ENCODE peak calls at places on chromosomes 12 and 14, in five cellular contexts. X is left ventricle myocardium inferior; W is CD8-positive, alpha-beta memory T cell; V is RWPE2; D is H9. I is an unnamed sample.

GRCh38 chr12:47282206-47282605 is 202.4 kb upstream of the AMIGO2 start:
- DNase-seq in X (no peak), W (no peak), V (no peak), D (no peak), I (peak)

GRCh38 chr12:54375258-54375579 is 9.3 kb downstream of the ZNF385A start:
- DNase-seq in X (no peak), W (no peak), V (no peak), D (no peak), I (no peak)

GRCh38 chr12:108833757-108834472 is 23.5 kb downstream of the SSH1 start:
- DNase-seq in X (peak), W (no peak), V (no peak), D (no peak), I (peak)

GRCh38 chr12:65853489-65854157 is 29.3 kb downstream of the HMGA2 start:
- DNase-seq in X (no peak), W (no peak), V (no peak), D (no peak), I (peak)

GRCh38 chr12:113853491-113853890 is 112.6 kb downstream of the RBM19 start:
- DNase-seq in X (no peak), W (no peak), V (no peak), D (no peak), I (no peak)

GRCh38 chr12:56053407-56053893 is 11.7 kb downstream of the RPS26 start:
- DNase-seq in X (no peak), W (no peak), V (no peak), D (no peak), I (no peak)

GRCh38 chr12:65208125-65208524 is 38.7 kb downstream of the LEMD3 start:
- DNase-seq in X (no peak), W (no peak), V (no peak), D (no peak), I (no peak)

GRCh38 chr12:24230061-24230460 is 280.6 kb upstream of the SOX5 start:
- DNase-seq in X (no peak), W (no peak), V (no peak), D (peak), I (no peak)

GRCh38 chr14:32190713-32191112 is 11.1 kb upstream of the RNU6-7 start:
- DNase-seq in X (no peak), W (no peak), V (no peak), D (no peak), I (no peak)

GRCh38 chr12:117685115-117685926 is 283.5 kb downstream of the KSR2 start:
- DNase-seq in X (no peak), W (no peak), V (peak), D (peak), I (peak)

GRCh38 chr12:103310871-103311270 is 184.9 kb downstream of the C12orf42 start:
- DNase-seq in X (no peak), W (no peak), V (no peak), D (no peak), I (no peak)

GRCh38 chr14:86532219-86532618 is 1002.3 kb downstream of the FLRT2 start:
- DNase-seq in X (no peak), W (no peak), V (no peak), D (no peak), I (peak)

GRCh38 chr12:51897181-51897580 is 9.3 kb downstream of the ANKRD33 start:
- DNase-seq in X (no peak), W (no peak), V (no peak), D (no peak), I (no peak)

GRCh38 chr14:74459289-74459946 is 33.4 kb upstream of the SYNDIG1L start:
- DNase-seq in X (no peak), W (no peak), V (no peak), D (peak), I (peak)

GRCh38 chr12:48788852-48789775 is at the start of gene ADCY6:
- DNase-seq in X (peak), W (no peak), V (no peak), D (peak), I (peak)

GRCh38 chr14:75232597-75232996 is 46.0 kb upstream of the FOS start:
- DNase-seq in X (no peak), W (peak), V (no peak), D (no peak), I (no peak)

GRCh38 chr12:7645395-7646177 is 20.1 kb downstream of the APOBEC1 start:
- DNase-seq in X (no peak), W (no peak), V (no peak), D (peak), I (peak)

GRCh38 chr12:57483466-57483865 is 3.8 kb upstream of the ARHGAP9 start:
- DNase-seq in X (no peak), W (no peak), V (no peak), D (no peak), I (peak)

GRCh38 chr12:48160807-48161206 is 3.5 kb upstream of the ASB8 start:
- DNase-seq in X (no peak), W (no peak), V (no peak), D (no peak), I (no peak)

GRCh38 chr12:114407566-114408411 is 1.8 kb upstream of the TBX5 start:
- DNase-seq in X (no peak), W (no peak), V (no peak), D (peak), I (no peak)

GRCh38 chr12:77814361-77814760 is 16.3 kb upstream of the NAV3 start:
- DNase-seq in X (no peak), W (no peak), V (no peak), D (no peak), I (no peak)

GRCh38 chr12:31206038-31206670 is 119.8 kb downstream of the SINHCAF start:
- DNase-seq in X (no peak), W (no peak), V (no peak), D (peak), I (peak)

GRCh38 chr12:10214131-10214876 is 1.6 kb downstream of the GABARAPL1 start:
- DNase-seq in X (no peak), W (no peak), V (no peak), D (no peak), I (peak)

GRCh38 chr12:23290627-23291330 is 658.7 kb downstream of the SOX5 start:
- DNase-seq in X (no peak), W (no peak), V (no peak), D (no peak), I (no peak)

GRCh38 chr12:75260316-75260715 is 50.7 kb upstream of the KCNC2 start:
- DNase-seq in X (no peak), W (no peak), V (no peak), D (no peak), I (no peak)

GRCh38 chr14:77458249-77458950 is 507 bp downstream of the AHSA1 start:
- DNase-seq in X (no peak), W (peak), V (no peak), D (peak), I (peak)

GRCh38 chr14:49940805-49941421 is 48.0 kb downstream of the ARF6 start:
- DNase-seq in X (no peak), W (no peak), V (no peak), D (no peak), I (no peak)

GRCh38 chr12:109771746-109772621 is 58.4 kb downstream of the FAM222A start:
- DNase-seq in X (no peak), W (no peak), V (peak), D (peak), I (no peak)

GRCh38 chr14:31326111-31326510 is 94.2 kb downstream of the HEATR5A start:
- DNase-seq in X (no peak), W (no peak), V (no peak), D (no peak), I (peak)

GRCh38 chr14:85519661-85520305 is 10.2 kb upstream of the FLRT2 start:
- DNase-seq in X (no peak), W (no peak), V (no peak), D (no peak), I (no peak)

GRCh38 chr14:63186453-63186852 is 17.8 kb upstream of the RHOJ start:
- DNase-seq in X (no peak), W (no peak), V (no peak), D (no peak), I (no peak)

GRCh38 chr12:127038152-127038551 is 1228.8 kb upstream of the TMEM132C start:
- DNase-seq in X (no peak), W (no peak), V (no peak), D (no peak), I (no peak)

DNA sequence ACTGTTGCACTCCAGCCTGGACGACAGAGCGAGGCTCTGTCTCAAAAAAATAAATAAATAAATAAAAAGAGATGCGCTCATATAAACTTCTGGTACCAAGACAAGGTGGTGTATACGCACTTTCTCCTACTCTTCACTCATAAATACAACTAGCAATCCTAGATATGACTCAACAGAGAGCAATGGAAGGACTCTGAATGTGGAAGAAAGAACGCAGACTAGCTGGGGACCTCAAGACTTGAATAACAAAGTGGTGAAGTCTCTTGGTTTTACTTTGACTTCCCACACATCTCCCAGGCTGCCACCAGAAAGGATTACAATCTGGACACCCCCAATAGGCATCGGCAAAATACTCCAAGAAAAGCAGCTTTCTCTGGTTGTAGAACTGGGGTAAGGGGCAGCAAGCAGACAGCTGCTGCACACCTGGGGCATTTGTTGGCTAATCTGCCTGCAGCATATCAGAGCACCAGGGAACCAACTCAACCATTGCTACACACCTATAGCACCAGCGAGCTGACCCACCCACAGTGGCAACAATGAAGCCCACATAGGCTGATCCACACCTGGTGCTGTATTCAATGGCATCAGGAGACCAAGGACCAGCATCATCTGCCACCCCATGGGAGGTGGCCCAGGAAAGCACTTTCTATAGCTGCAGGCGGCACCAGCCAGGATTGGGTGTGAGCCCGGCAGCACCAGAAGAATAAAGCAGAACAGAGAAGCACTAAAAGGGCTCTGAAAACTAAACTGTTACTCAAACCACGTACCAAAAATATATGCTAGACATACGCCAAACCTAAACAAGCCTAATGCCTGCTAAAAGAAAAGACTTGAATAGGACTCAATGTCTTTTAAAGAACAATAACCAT is 1231.7 kb upstream of the TMEM132C start:
- DNase-seq in X (no peak), W (no peak), V (no peak), D (no peak), I (peak)
- H3K27ac ChIP-seq in X (no peak), W (no peak), V (no peak), D (no peak), I (no peak)

GRCh38 chr14:57930241-57930975 is 64.5 kb upstream of the SLC35F4 start:
- DNase-seq in X (no peak), W (no peak), V (no peak), D (no peak), I (no peak)
- H3K27ac ChIP-seq in X (no peak), W (no peak), V (no peak), D (no peak), I (no peak)

GRCh38 chr12:6615802-6616201 is 8.6 kb upstream of the CHD4 start:
- DNase-seq in X (no peak), W (no peak), V (no peak), D (no peak), I (no peak)
- H3K27ac ChIP-seq in X (peak), W (no peak), V (no peak), D (no peak), I (no peak)

GRCh38 chr14:96824283-96824682 is 27.1 kb downstream of the VRK1 start:
- DNase-seq in X (no peak), W (no peak), V (no peak), D (no peak), I (peak)

GRCh38 chr14:96823652-96824051 is 26.5 kb downstream of the VRK1 start:
- DNase-seq in X (no peak), W (no peak), V (no peak), D (no peak), I (no peak)

GRCh38 chr14:96829791-96830190 is 32.6 kb downstream of the VRK1 start:
- DNase-seq in X (no peak), W (no peak), V (no peak), D (no peak), I (no peak)

GRCh38 chr14:96830946-96831345 is 33.8 kb downstream of the VRK1 start:
- DNase-seq in X (no peak), W (no peak), V (no peak), D (no peak), I (no peak)

GRCh38 chr14:96827310-96827709 is 30.1 kb downstream of the VRK1 start:
- DNase-seq in X (no peak), W (no peak), V (no peak), D (no peak), I (no peak)
- H3K27ac ChIP-seq in X (no peak), W (no peak), V (no peak), D (no peak), I (no peak)

DNA sequence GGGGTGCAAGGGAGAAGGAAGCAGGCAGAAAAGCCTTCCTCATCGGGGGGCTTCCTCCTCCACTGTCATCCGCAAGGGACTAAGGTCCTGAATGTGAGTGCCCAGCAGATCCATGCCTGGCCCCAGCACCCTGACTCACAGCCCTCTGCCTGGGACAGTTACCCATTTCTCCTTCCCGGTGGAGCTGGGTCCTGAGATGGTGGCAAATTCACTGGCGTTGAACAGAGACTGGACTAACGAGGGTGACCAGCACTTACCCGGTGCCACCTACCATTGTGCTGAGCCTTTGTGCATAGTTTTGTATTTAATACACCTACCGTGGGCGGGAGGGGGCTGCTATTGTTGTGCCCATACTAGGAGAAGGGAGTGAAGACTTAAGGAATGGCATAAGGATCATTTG is 30.9 kb upstream of the PLEKHG6 start:
- DNase-seq in X (no peak), W (no peak), V (no peak), D (no peak), I (no peak)
- H3K27ac ChIP-seq in X (peak), W (no peak), V (peak), D (no peak), I (no peak)

GRCh38 chr12:53113307-53113706 is 10.0 kb downstream of the SOAT2 start:
- DNase-seq in X (no peak), W (no peak), V (no peak), D (no peak), I (no peak)

GRCh38 chr12:53118771-53119300 is 15.6 kb downstream of the SOAT2 start:
- DNase-seq in X (no peak), W (no peak), V (no peak), D (no peak), I (no peak)

GRCh38 chr12:53113951-53114350 is 10.7 kb downstream of the SOAT2 start:
- DNase-seq in X (no peak), W (no peak), V (no peak), D (no peak), I (no peak)

GRCh38 chr12:53115891-53116675 is 12.8 kb downstream of the SOAT2 start:
- DNase-seq in X (no peak), W (no peak), V (no peak), D (no peak), I (no peak)

GRCh38 chr12:53115112-53115890 is 12.0 kb downstream of the SOAT2 start:
- DNase-seq in X (no peak), W (no peak), V (no peak), D (peak), I (no peak)
- H3K27ac ChIP-seq in X (peak), W (no peak), V (no peak), D (no peak), I (no peak)

GRCh38 chr12:120822832-120823503 is 81.2 kb downstream of the SPPL3 start:
- DNase-seq in X (no peak), W (no peak), V (no peak), D (peak), I (no peak)

GRCh38 chr12:120817559-120818330 is 86.4 kb downstream of the SPPL3 start:
- DNase-seq in X (no peak), W (no peak), V (no peak), D (no peak), I (no peak)

GRCh38 chr12:120818416-120818815 is 85.7 kb downstream of the SPPL3 start:
- DNase-seq in X (no peak), W (no peak), V (no peak), D (no peak), I (no peak)

GRCh38 chr12:120821878-120822277 is 82.3 kb downstream of the SPPL3 start:
- DNase-seq in X (no peak), W (no peak), V (no peak), D (no peak), I (no peak)

DNA sequence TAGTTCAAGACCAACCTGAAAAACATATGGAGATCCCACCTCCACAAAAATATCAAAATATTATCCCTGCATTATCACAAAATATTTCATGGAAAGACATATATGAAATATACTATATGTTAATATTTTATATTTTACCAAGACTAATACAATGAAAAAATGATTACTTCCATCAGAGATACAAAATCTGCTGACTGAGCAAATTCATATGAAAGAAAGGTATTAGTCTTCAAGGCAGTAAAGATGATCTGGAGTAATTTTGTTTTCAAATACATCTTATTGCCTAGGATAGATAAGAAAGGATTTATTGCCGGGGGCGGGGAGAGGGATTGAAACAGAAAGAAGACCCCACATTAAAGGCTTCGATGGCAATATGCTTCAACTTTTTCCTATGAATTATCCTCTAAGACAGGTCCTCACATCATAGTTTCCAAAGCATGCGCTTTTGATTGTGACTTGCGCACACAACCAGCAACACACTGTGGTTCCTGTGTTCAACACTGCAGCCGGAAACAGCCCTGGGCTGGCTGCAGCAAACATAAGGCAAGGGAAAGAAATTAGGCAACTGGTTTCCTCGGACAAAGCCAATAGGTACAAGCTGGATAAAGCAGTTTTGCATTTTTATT is 83.2 kb downstream of the SPPL3 start:
- DNase-seq in X (no peak), W (no peak), V (no peak), D (no peak), I (no peak)
- H3K27ac ChIP-seq in X (no peak), W (no peak), V (no peak), D (no peak), I (no peak)

GRCh38 chr12:100820314-100820713 is 25.7 kb downstream of the ANO4 start:
- DNase-seq in X (no peak), W (no peak), V (no peak), D (no peak), I (no peak)

GRCh38 chr12:100827901-100828520 is 33.4 kb downstream of the ANO4 start:
- DNase-seq in X (no peak), W (no peak), V (no peak), D (no peak), I (no peak)

GRCh38 chr12:100826323-100826722 is 31.7 kb downstream of the ANO4 start:
- DNase-seq in X (peak), W (no peak), V (no peak), D (peak), I (peak)

GRCh38 chr12:100824476-100824875 is 29.9 kb downstream of the ANO4 start:
- DNase-seq in X (no peak), W (no peak), V (no peak), D (no peak), I (no peak)

DNA sequence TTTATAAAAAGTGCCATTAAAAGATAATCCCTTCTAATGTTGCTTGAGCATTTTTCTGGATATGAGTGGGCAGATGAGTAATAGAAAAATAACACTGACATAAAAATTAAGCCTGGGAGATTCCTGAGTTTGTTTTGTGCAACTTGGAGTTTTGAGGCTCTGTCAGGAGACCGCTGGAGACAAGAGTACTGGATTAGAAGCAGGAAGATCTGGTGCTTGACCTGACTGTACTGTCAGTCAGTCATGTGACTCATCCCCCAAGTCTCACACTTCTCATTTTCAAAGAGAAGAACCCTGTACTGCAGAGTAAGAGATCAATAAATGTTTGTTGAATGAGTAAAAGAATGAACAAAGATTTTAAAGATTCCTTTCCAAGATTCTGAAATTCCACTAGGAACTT is 29.4 kb downstream of the ANO4 start:
- DNase-seq in X (no peak), W (no peak), V (no peak), D (no peak), I (peak)
- H3K27ac ChIP-seq in X (no peak), W (no peak), V (peak), D (no peak), I (no peak)

GRCh38 chr14:98093111-98093510 is 1178.9 kb downstream of the BCL11B start:
- DNase-seq in X (no peak), W (no peak), V (no peak), D (no peak), I (no peak)
- H3K27ac ChIP-seq in X (no peak), W (no peak), V (no peak), D (no peak), I (no peak)

GRCh38 chr14:90456551-90456950 is 59.7 kb downstream of the CALM1 start:
- DNase-seq in X (no peak), W (no peak), V (no peak), D (no peak), I (no peak)

GRCh38 chr14:90452366-90452765 is 55.5 kb downstream of the CALM1 start:
- DNase-seq in X (no peak), W (no peak), V (no peak), D (no peak), I (no peak)

GRCh38 chr14:90455100-90455571 is 58.3 kb downstream of the CALM1 start:
- DNase-seq in X (no peak), W (no peak), V (no peak), D (no peak), I (no peak)

GRCh38 chr14:90453401-90453951 is 56.6 kb downstream of the CALM1 start:
- DNase-seq in X (peak), W (no peak), V (no peak), D (no peak), I (peak)

GRCh38 chr14:90454041-90455000 is 57.5 kb downstream of the CALM1 start:
- DNase-seq in X (peak), W (no peak), V (no peak), D (peak), I (peak)
- H3K27ac ChIP-seq in X (peak), W (no peak), V (no peak), D (no peak), I (no peak)

I was measured in brain microvascular endothelial cell.